ENCODE peak calls at places on chromosomes 12 and 14, in four cellular contexts. I is activated CD4-positive, alpha-beta T cell treated with anti-CD3 and anti-CD28 coated beads, Interleukin-2, amount 10 ng/mL, durations not matched to agents 7 days and 5 days; W is LoVo; C is A549. Y is an unnamed sample.

GRCh38 chr12:109773384-109774011 is 59.7 kb downstream of the TRPV4 start:
- DNase-seq in C (no peak), W (peak; percentile 80), I (no peak), Y (peak; percentile 26)

GRCh38 chr14:53391156-53391555 is 238.0 kb upstream of the DDHD1 start:
- DNase-seq in C (no peak), I (no peak), W (peak; percentile 16), Y (no peak)

GRCh38 chr14:73662439-73663056 is 17.8 kb downstream of the DNAL1 start:
- DNase-seq in I (no peak), W (peak; percentile 81), C (peak; percentile 90), Y (peak; percentile 5)

GRCh38 chr12:76259660-76260389 is 88.4 kb downstream of the BBS10 start:
- DNase-seq in I (no peak), C (no peak), W (no peak), Y (peak; percentile 4)

GRCh38 chr12:107501681-107502080 is 183.9 kb upstream of the PWP1 start:
- DNase-seq in C (no peak), I (no peak), W (no peak), Y (no peak)

GRCh38 chr14:77316872-77317271 is 3.8 kb downstream of the POMT2 start:
- DNase-seq in W (no peak), C (no peak), I (no peak), Y (no peak)

GRCh38 chr14:61699092-61699491 is 3.8 kb downstream of the HIF1A start:
- DNase-seq in I (no peak), C (no peak), W (no peak), Y (no peak)

GRCh38 chr14:60648934-60649814 is at the start of gene SIX1:
- DNase-seq in I (no peak), W (peak; percentile 72), C (peak; percentile 93), Y (peak; percentile 97)

GRCh38 chr14:58808828-58809227 is 171.1 kb downstream of the DACT1 start:
- DNase-seq in I (no peak), W (no peak), C (peak; percentile 55), Y (no peak)

GRCh38 chr12:96471368-96472040 is 17.9 kb upstream of the CFAP54 start:
- DNase-seq in C (no peak), W (no peak), I (no peak), Y (no peak)

GRCh38 chr12:132384916-132385315 is 55.5 kb upstream of the GALNT9 start:
- DNase-seq in W (no peak), C (no peak), I (no peak), Y (peak; percentile 77)

GRCh38 chr14:81310606-81311005 is 89.5 kb downstream of the STON2 start:
- DNase-seq in W (no peak), C (no peak), I (no peak), Y (no peak)

GRCh38 chr14:54211562-54212308 is 185.1 kb upstream of the CDKN3 start:
- DNase-seq in C (peak; percentile 7), I (no peak), W (peak; percentile 77), Y (no peak)

GRCh38 chr14:72828604-72829003 is 65.3 kb downstream of the DPF3 start:
- DNase-seq in W (no peak), C (no peak), I (no peak), Y (no peak)

GRCh38 chr14:103700753-103701490 is 14.3 kb downstream of the XRCC3 start:
- DNase-seq in W (no peak), I (no peak), C (no peak), Y (no peak)

GRCh38 chr12:102603021-102603420 is 122.7 kb upstream of the IGF1 start:
- DNase-seq in W (no peak), C (no peak), I (no peak), Y (no peak)

GRCh38 chr14:20671597-20672283 is 12.6 kb upstream of the RNASE4 start:
- DNase-seq in W (no peak), I (no peak), C (peak; percentile 51), Y (no peak)

GRCh38 chr12:25387136-25388050 is 136.7 kb upstream of the KRAS start:
- DNase-seq in W (peak; percentile 93), C (peak; percentile 91), I (peak; percentile 88), Y (peak; percentile 94)

GRCh38 chr12:5809586-5809985 is 135.5 kb downstream of the ANO2 start:
- DNase-seq in I (no peak), C (no peak), W (no peak), Y (no peak)

GRCh38 chr14:63175531-63175930 is 28.7 kb upstream of the RHOJ start:
- DNase-seq in C (no peak), I (no peak), W (no peak), Y (no peak)

GRCh38 chr12:104154286-104154685 is 16.3 kb upstream of the NFYB start:
- DNase-seq in I (no peak), C (no peak), W (no peak), Y (no peak)

GRCh38 chr12:1744932-1745331 is 54.1 kb downstream of the ADIPOR2 start:
- DNase-seq in W (no peak), I (no peak), C (no peak), Y (no peak)

GRCh38 chr14:91018465-91018864 is 42.0 kb downstream of the RPS6KA5 start:
- DNase-seq in W (no peak), I (no peak), C (no peak), Y (no peak)

GRCh38 chr14:68598621-68599447 is 194.0 kb downstream of the ZFP36L1 start:
- DNase-seq in C (peak; percentile 95), I (no peak), W (peak; percentile 93), Y (peak; percentile 69)

GRCh38 chr12:597926-598568 is 65.2 kb downstream of the NINJ2 start:
- DNase-seq in I (no peak), W (no peak), C (no peak), Y (no peak)

GRCh38 chr14:97846156-97846555 is 1049.0 kb downstream of the VRK1 start:
- DNase-seq in I (no peak), C (no peak), W (no peak), Y (no peak)

GRCh38 chr12:132315507-132315906 is 13.9 kb downstream of the GALNT9 start:
- DNase-seq in W (no peak), C (no peak), I (no peak), Y (no peak)

GRCh38 chr12:129186952-129187351 is 333.7 kb downstream of the GLT1D1 start:
- DNase-seq in W (no peak), C (peak; percentile 34), I (no peak), Y (peak; percentile 17)

GRCh38 chr12:131827961-131828534 is at the start of gene MMP17:
- DNase-seq in I (peak; percentile 31), W (peak; percentile 76), C (peak; percentile 75), Y (peak; percentile 84)

GRCh38 chr14:37453985-37454384 is 141.1 kb downstream of the FOXA1 start:
- DNase-seq in C (no peak), W (no peak), I (no peak), Y (no peak)

GRCh38 chr12:98296462-98297079 is 218.8 kb upstream of the TMPO start:
- DNase-seq in I (no peak), W (no peak), C (no peak), Y (peak; percentile 77)

GRCh38 chr12:3189282-3189681 is 112.1 kb downstream of the TSPAN9 start:
- DNase-seq in I (no peak), W (no peak), C (no peak), Y (no peak)

GRCh38 chr14:96136361-96136760 is 68.3 kb upstream of the BDKRB2 start:
- DNase-seq in I (no peak), C (peak; percentile 66), W (peak; percentile 72), Y (no peak)

GRCh38 chr12:94875525-94875924 is 128.0 kb downstream of the NDUFA12 start:
- DNase-seq in W (peak; percentile 49), I (no peak), C (peak; percentile 69), Y (peak; percentile 59)

GRCh38 chr14:51540364-51540763 is 111.3 kb upstream of the FRMD6 start:
- DNase-seq in W (no peak), C (no peak), I (no peak), Y (no peak)

GRCh38 chr14:104383931-104384775 is 195.4 kb upstream of the C14orf180 start:
- DNase-seq in I (no peak), W (no peak), C (no peak), Y (peak; percentile 53)

GRCh38 chr14:99793213-99794155 is at the start of gene EML1:
- DNase-seq in I (peak; percentile 72), W (peak; percentile 76), C (peak; percentile 80), Y (peak; percentile 95)

GRCh38 chr14:91008759-91009409 is 51.6 kb downstream of the RPS6KA5 start:
- DNase-seq in C (peak; percentile 12), I (no peak), W (peak; percentile 9), Y (no peak)

GRCh38 chr12:123896786-123897185 is 75.8 kb downstream of the CCDC92 start:
- DNase-seq in W (no peak), C (no peak), I (no peak), Y (no peak)

GRCh38 chr12:9740109-9740750 is 7.3 kb upstream of the CLECL1 start:
- DNase-seq in I (no peak), C (no peak), W (no peak), Y (no peak)